ENCODE peak calls at places on chromosomes 16 and 17, in six cellular contexts. M, X, F, S, U and E are unnamed samples.

GRCh38 chr17:7294614-7295153 is at the start of gene YBX2:
- DNase-seq in M (peak; percentile 7), X (peak; percentile 12), F (peak; percentile 100), S (no peak), U (peak; percentile 59), E (no peak)

GRCh38 chr16:78210305-78210704 is 110.9 kb downstream of the WWOX start:
- DNase-seq in M (peak; percentile 29), X (peak; percentile 72), F (no peak), S (no peak), U (peak; percentile 64), E (no peak)

GRCh38 chr17:59815965-59816364 is 76.8 kb downstream of the TUBD1 start:
- DNase-seq in M (no peak), X (peak; percentile 78), F (no peak), S (no peak), U (no peak), E (no peak)

GRCh38 chr17:40538019-40538935 is 27.0 kb downstream of the CCR7 start:
- DNase-seq in M (peak; percentile 43), X (no peak), F (no peak), S (no peak), U (no peak), E (no peak)

GRCh38 chr16:67202956-67203493 is 4.1 kb downstream of the ELMO3 start:
- DNase-seq in M (no peak), X (no peak), F (no peak), S (no peak), U (no peak), E (no peak)

GRCh38 chr16:11079657-11080187 is 135.4 kb downstream of the CLEC16A start:
- DNase-seq in M (peak; percentile 98), X (peak; percentile 97), F (no peak), S (no peak), U (peak; percentile 71), E (no peak)

GRCh38 chr16:456891-457483 is 31.5 kb downstream of the RAB11FIP3 start:
- DNase-seq in M (peak; percentile 56), X (peak; percentile 55), F (no peak), S (no peak), U (no peak), E (no peak)

GRCh38 chr16:68972720-68973119 is 129.4 kb downstream of the TANGO6 start:
- DNase-seq in M (peak; percentile 70), X (peak; percentile 49), F (peak; percentile 89), S (peak; percentile 67), U (no peak), E (no peak)

GRCh38 chr16:74521691-74522090 is 85.2 kb downstream of the GLG1 start:
- DNase-seq in M (peak; percentile 35), X (peak; percentile 72), F (no peak), S (no peak), U (no peak), E (no peak)

GRCh38 chr17:30267625-30268024 is 24.1 kb downstream of the BLMH start:
- DNase-seq in M (peak; percentile 78), X (no peak), F (no peak), S (no peak), U (no peak), E (no peak)

GRCh38 chr16:88864099-88864498 is 2.4 kb downstream of the PABPN1L start:
- DNase-seq in M (no peak), X (no peak), F (no peak), S (no peak), U (no peak), E (no peak)

GRCh38 chr17:8124350-8125195 is 667 bp upstream of the HES7 start:
- DNase-seq in M (peak; percentile 36), X (peak; percentile 52), F (no peak), S (no peak), U (no peak), E (no peak)

GRCh38 chr17:79951361-79952264 is 84.1 kb downstream of the TBC1D16 start:
- DNase-seq in M (peak; percentile 89), X (peak; percentile 96), F (peak; percentile 54), S (no peak), U (peak; percentile 4), E (no peak)

GRCh38 chr16:30473231-30474061 is 904 bp downstream of the ITGAL start:
- DNase-seq in M (no peak), X (no peak), F (no peak), S (no peak), U (no peak), E (no peak)

GRCh38 chr16:3642397-3643094 is 11.9 kb upstream of the DNASE1 start:
- DNase-seq in M (no peak), X (peak; percentile 73), F (no peak), S (no peak), U (peak; percentile 71), E (no peak)

GRCh38 chr17:21251611-21252010 is 1.6 kb downstream of the NATD1 start:
- DNase-seq in M (no peak), X (no peak), F (no peak), S (no peak), U (no peak), E (no peak)

GRCh38 chr16:66660422-66661209 is 35.9 kb downstream of the CMTM4 start:
- DNase-seq in M (peak; percentile 84), X (peak; percentile 93), F (no peak), S (no peak), U (peak; percentile 81), E (peak; percentile 29)

GRCh38 chr16:11390573-11391495 is 45.6 kb downstream of the RMI2 start:
- DNase-seq in M (no peak), X (no peak), F (no peak), S (no peak), U (no peak), E (no peak)

GRCh38 chr16:13873835-13874438 is 46.0 kb upstream of the ERCC4 start:
- DNase-seq in M (peak; percentile 2), X (peak; percentile 6), F (peak; percentile 54), S (no peak), U (peak; percentile 2), E (peak; percentile 55)

GRCh38 chr16:14501331-14502255 is 128.5 kb downstream of the PARN start:
- DNase-seq in M (peak; percentile 94), X (peak; percentile 87), F (peak; percentile 80), S (peak; percentile 51), U (peak; percentile 73), E (no peak)

GRCh38 chr16:47017636-47018035 is 44.2 kb upstream of the DNAJA2 start:
- DNase-seq in M (no peak), X (no peak), F (peak; percentile 41), S (no peak), U (no peak), E (no peak)

GRCh38 chr17:6924121-6924676 is 71.7 kb upstream of the ALOX12 start:
- DNase-seq in M (no peak), X (no peak), F (no peak), S (no peak), U (no peak), E (no peak)

GRCh38 chr16:12901597-12902436 is at the start of gene SHISA9:
- DNase-seq in M (no peak), X (no peak), F (no peak), S (no peak), U (no peak), E (peak; percentile 67)

GRCh38 chr17:46023783-46024388 is 24.8 kb downstream of the STH start:
- DNase-seq in M (no peak), X (no peak), F (no peak), S (no peak), U (no peak), E (no peak)

GRCh38 chr17:44197980-44198720 is 1.5 kb downstream of the ATXN7L3 start:
- DNase-seq in M (peak; percentile 41), X (peak; percentile 47), F (no peak), S (no peak), U (no peak), E (no peak)

GRCh38 chr16:55703003-55704001 is 47.5 kb downstream of the SLC6A2 start:
- DNase-seq in M (peak; percentile 68), X (peak; percentile 60), F (no peak), S (no peak), U (no peak), E (peak; percentile 38)

GRCh38 chr16:83890359-83890758 is 8.6 kb upstream of the MLYCD start:
- DNase-seq in M (no peak), X (no peak), F (no peak), S (no peak), U (no peak), E (no peak)

GRCh38 chr16:83887088-83887487 is 11.8 kb upstream of the MLYCD start:
- DNase-seq in M (no peak), X (no peak), F (no peak), S (no peak), U (no peak), E (no peak)

GRCh38 chr16:83888672-83889044 is 10.3 kb upstream of the MLYCD start:
- DNase-seq in M (no peak), X (no peak), F (no peak), S (no peak), U (no peak), E (no peak)

GRCh38 chr16:83886199-83886971 is 12.5 kb upstream of the MLYCD start:
- DNase-seq in M (no peak), X (no peak), F (no peak), S (no peak), U (no peak), E (no peak)

GRCh38 chr16:83887564-83887963 is 11.4 kb upstream of the MLYCD start:
- DNase-seq in M (no peak), X (no peak), F (no peak), S (no peak), U (no peak), E (no peak)
- H2AK5ac ChIP-seq in M (no peak overlapping the region), X (no peak overlapping the region), F (no peak overlapping the region), S (no peak overlapping the region), U (no peak overlapping the region), E (no peak overlapping the region)

GRCh38 chr17:81397314-81398169 is 2.3 kb downstream of the BAHCC1 start:
- DNase-seq in M (peak; percentile 62), X (peak; percentile 81), F (peak; percentile 88), S (no peak), U (no peak), E (peak; percentile 94)
- H2BK5ac ChIP-seq in M (peak overlapping the region; percentile 96), X (peak overlapping the region; percentile 99), F (no peak overlapping the region), S (no peak overlapping the region), U (peak overlapping the region; percentile 90), E (peak overlapping the region; percentile 100)

DNA sequence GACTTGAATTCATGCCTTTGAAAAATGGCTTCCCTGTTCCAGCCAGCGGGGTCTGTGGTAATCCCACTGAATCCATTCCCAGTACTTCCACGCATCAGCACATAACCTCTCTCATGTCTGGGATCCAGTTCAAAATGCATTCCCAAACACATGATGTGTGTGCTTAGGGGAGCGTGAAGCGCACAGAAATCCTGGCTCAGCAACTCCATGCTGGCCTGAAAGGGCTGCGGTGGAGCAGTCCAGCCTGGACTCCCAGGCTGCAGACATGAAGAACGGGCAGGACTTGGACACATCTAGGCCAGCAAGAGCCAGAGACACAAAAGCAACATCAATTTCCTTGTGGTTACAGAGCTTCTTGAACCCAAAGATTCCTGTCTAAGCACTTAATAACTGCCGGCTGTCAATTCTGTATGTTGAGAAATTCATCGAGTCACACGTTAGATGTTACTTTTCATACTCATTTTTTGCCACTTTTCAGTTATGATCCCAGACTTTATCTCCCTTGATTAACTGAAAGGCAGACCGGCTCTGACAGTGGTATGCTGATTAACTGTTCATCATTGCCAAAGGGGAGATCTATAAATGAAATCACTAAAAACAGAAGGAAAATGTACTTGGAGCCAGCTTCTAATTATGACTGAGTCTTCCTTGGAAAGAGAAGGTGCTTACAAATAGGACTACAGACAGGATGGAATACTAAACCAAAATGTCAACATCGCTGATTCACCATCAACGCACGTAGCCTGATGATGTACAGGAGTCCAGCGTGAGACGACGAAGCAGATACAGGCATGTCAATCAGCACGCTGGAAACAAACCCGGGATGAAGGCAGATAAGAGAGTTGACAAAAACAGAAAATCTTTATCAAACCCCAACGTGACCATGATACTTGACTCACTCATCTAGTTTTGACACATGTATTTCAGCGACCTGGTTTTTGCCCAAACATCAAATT is 23.0 kb downstream of the NSMCE1 start:
- DNase-seq in M (peak; percentile 99), X (peak; percentile 96), F (peak; percentile 9), S (no peak), U (peak; percentile 55), E (no peak)
- H2AFZ ChIP-seq in M (peak overlapping the region; percentile 63), X (no peak overlapping the region), F (no peak overlapping the region), S (no peak overlapping the region), U (no peak overlapping the region), E (no peak overlapping the region)

GRCh38 chr16:58024347-58024672 is 1.2 kb upstream of the MMP15 start:
- DNase-seq in M (no peak), X (no peak), F (no peak), S (no peak), U (no peak), E (no peak)
- H2AK5ac ChIP-seq in M (no peak overlapping the region), X (no peak overlapping the region), F (no peak overlapping the region), S (no peak overlapping the region), U (no peak overlapping the region), E (peak overlapping the region; percentile 52)